ENCODE peak calls at places on chromosomes 1 and 21, in four cellular contexts. O, U, A and J are unnamed samples.

GRCh38 chr1:227437495-227438008 is 119.3 kb upstream of the CDC42BPA start:
- DNase-seq in O (peak; percentile 74), U (peak; percentile 62), A (peak; percentile 40), J (peak; percentile 85)

GRCh38 chr1:59316497-59317128 is 19.7 kb downstream of the FGGY start:
- DNase-seq in O (no peak), U (no peak), A (no peak), J (no peak)

GRCh38 chr1:24727490-24728214 is 17.6 kb upstream of the CLIC4 start:
- DNase-seq in O (no peak), U (peak; percentile 42), A (no peak), J (no peak)

GRCh38 chr1:22808846-22809501 is 98.3 kb downstream of the EPHB2 start:
- DNase-seq in O (peak; percentile 37), U (no peak), A (no peak), J (no peak)

GRCh38 chr1:242240061-242240460 is 241.2 kb upstream of the MAP1LC3C start:
- DNase-seq in O (no peak), U (no peak), A (no peak), J (no peak)

GRCh38 chr1:96808186-96808585 is 86.6 kb downstream of the PTBP2 start:
- DNase-seq in O (no peak), U (no peak), A (no peak), J (no peak)

GRCh38 chr1:91500756-91501526 is at the start of gene CDC7:
- DNase-seq in O (peak; percentile 96), U (peak; percentile 96), A (peak; percentile 96), J (peak; percentile 92)

GRCh38 chr1:22853651-22854185 is 118.9 kb downstream of the LACTBL1 start:
- DNase-seq in O (no peak), U (no peak), A (no peak), J (no peak)

GRCh38 chr1:39205102-39205780 is 746 bp downstream of the MACF1 start:
- DNase-seq in O (peak; percentile 55), U (no peak), A (no peak), J (no peak)

GRCh38 chr1:32014937-32015363 is 1.3 kb downstream of the KHDRBS1 start:
- DNase-seq in O (no peak), U (peak; percentile 66), A (no peak), J (peak; percentile 12)

GRCh38 chr21:28509031-28509430 is 483.6 kb downstream of the LTN1 start:
- DNase-seq in O (no peak), U (peak; percentile 75), A (peak; percentile 25), J (no peak)